ENCODE peak calls at places on chromosomes 3 and 15, in seven cellular contexts. N is neural progenitor cell, I is GM13976, X is GM06990, M is activated B cell treated with CpG ODN at 0.5 μM for 24 hours, E is IMR-90, J is fibroblast of pulmonary artery. Y is an unnamed sample.

GRCh38 chr3:101913173-101913572 is 63.9 kb downstream of the NFKBIZ start:
- DNase-seq in X (no peak), N (no peak), M (no peak), I (no peak), E (peak), J (no peak), Y (peak)

GRCh38 chr15:58330468-58330793 is 101.4 kb upstream of the LIPC start:
- DNase-seq in M (no peak), J (no peak), I (no peak), E (no peak), X (no peak), N (no peak), Y (no peak)

GRCh38 chr3:52636673-52637072 is 49.0 kb downstream of the PBRM1 start:
- DNase-seq in E (no peak), I (no peak), N (no peak), M (no peak), X (no peak), J (no peak), Y (peak)

GRCh38 chr3:25582242-25582641 is 82.5 kb downstream of the TOP2B start:
- DNase-seq in M (no peak), I (no peak), J (peak), E (peak), X (no peak), N (no peak), Y (peak)

GRCh38 chr15:65082303-65082958 is 5.9 kb downstream of the KBTBD13 start:
- DNase-seq in J (no peak), X (no peak), I (no peak), N (peak), M (no peak), E (no peak), Y (no peak)

GRCh38 chr3:195931582-195932273 is 23.4 kb upstream of the TNK2 start:
- DNase-seq in X (no peak), J (no peak), M (no peak), E (no peak), I (no peak), N (no peak), Y (no peak)

GRCh38 chr3:151750678-151751077 is 17.0 kb downstream of the AADACL2 start:
- DNase-seq in X (no peak), N (no peak), J (no peak), I (no peak), E (no peak), M (no peak), Y (no peak)

GRCh38 chr3:59782664-59783063 is 732.8 kb upstream of the CFAP20DC start:
- DNase-seq in E (no peak), J (no peak), I (no peak), X (no peak), N (no peak), M (no peak), Y (peak)

GRCh38 chr3:184429786-184430185 is 49.9 kb downstream of the CHRD start:
- DNase-seq in M (no peak), X (no peak), J (no peak), N (no peak), E (no peak), I (no peak), Y (no peak)

GRCh38 chr3:72337480-72337855 is 510.8 kb downstream of the SHQ1 start:
- DNase-seq in E (no peak), N (no peak), M (no peak), J (no peak), X (no peak), I (no peak), Y (no peak)

GRCh38 chr3:72183489-72183888 is 398.5 kb upstream of the PROK2 start:
- DNase-seq in J (no peak), N (no peak), I (no peak), M (no peak), E (no peak), X (no peak), Y (no peak)

GRCh38 chr15:70140543-70141375 is 43.0 kb upstream of the TLE3 start:
- DNase-seq in E (peak), M (no peak), J (peak), I (peak), X (peak), N (no peak), Y (no peak)

GRCh38 chr3:128378631-128379347 is 87.9 kb downstream of the DNAJB8 start:
- DNase-seq in X (no peak), M (no peak), N (peak), E (peak), J (peak), I (no peak), Y (peak)

GRCh38 chr15:90681480-90681879 is 35.7 kb upstream of the BLM start:
- DNase-seq in J (peak), I (no peak), N (no peak), E (peak), M (no peak), X (no peak), Y (peak)

GRCh38 chr15:27183182-27183581 is 212.2 kb downstream of the GABRG3 start:
- DNase-seq in E (no peak), M (no peak), X (no peak), I (no peak), J (no peak), N (no peak), Y (no peak)

GRCh38 chr15:71559098-71559497 is 251.3 kb upstream of the NR2E3 start:
- DNase-seq in X (no peak), M (no peak), J (peak), N (no peak), I (no peak), E (peak), Y (peak)

GRCh38 chr15:74822233-74822632 is 4.2 kb upstream of the CPLX3 start:
- DNase-seq in M (no peak), J (no peak), I (no peak), X (no peak), N (no peak), E (no peak), Y (no peak)

GRCh38 chr15:74821091-74821789 is 5.2 kb upstream of the CPLX3 start:
- DNase-seq in I (peak), J (no peak), E (no peak), M (peak), X (peak), N (peak), Y (no peak)

GRCh38 chr15:74821790-74822158 is 4.7 kb upstream of the CPLX3 start:
- DNase-seq in N (no peak), E (no peak), I (no peak), J (no peak), X (no peak), M (no peak), Y (no peak)

GRCh38 chr15:74824976-74825375 is 1.5 kb upstream of the CPLX3 start:
- DNase-seq in X (no peak), N (no peak), I (no peak), J (no peak), E (no peak), M (no peak), Y (no peak)

GRCh38 chr15:74823324-74823723 is 3.1 kb upstream of the CPLX3 start:
- DNase-seq in E (no peak), J (no peak), M (no peak), I (no peak), N (no peak), X (no peak), Y (no peak)
- TF ChIP-seq CTCF in E (no peak), J (no peak), M (no peak), I (no peak), N (no peak), X (no peak), Y (no peak)

GRCh38 chr3:45137656-45138181 is 8.5 kb downstream of the CDCP1 start:
- DNase-seq in M (no peak), X (no peak), N (no peak), E (no peak), J (peak), I (no peak), Y (peak)
- TF ChIP-seq CTCF in M (no peak), X (no peak), N (no peak), E (no peak), J (no peak), I (no peak), Y (no peak)

GRCh38 chr3:189144645-189145044 is 27.1 kb upstream of the TPRG1 start:
- DNase-seq in I (no peak), E (peak), J (peak), M (no peak), X (no peak), N (no peak), Y (peak)
- TF ChIP-seq CTCF in I (no peak), E (no peak), J (peak), M (no peak), X (no peak), N (no peak), Y (peak)

GRCh38 chr3:126083913-126084514 is at the start of gene SLC41A3:
- DNase-seq in I (peak), M (peak), N (peak), J (peak), E (peak), X (peak), Y (peak)
- TF ChIP-seq CTCF in I (peak), M (no peak), N (peak), J (peak), E (peak), X (peak), Y (no peak)

GRCh38 chr3:38454179-38454883 is 641 bp downstream of the ACVR2B start:
- DNase-seq in I (peak), M (no peak), J (peak), E (peak), N (peak), X (peak), Y (peak)
- TF ChIP-seq CTCF in I (no peak), M (no peak), J (no peak), E (no peak), N (no peak), X (no peak), Y (no peak)

GRCh38 chr15:88341653-88342052 is 85.1 kb upstream of the NTRK3 start:
- DNase-seq in N (no peak), X (no peak), I (no peak), J (no peak), M (no peak), E (no peak), Y (no peak)

GRCh38 chr15:88342666-88343065 is 86.1 kb upstream of the NTRK3 start:
- DNase-seq in I (no peak), N (no peak), M (no peak), J (no peak), X (no peak), E (no peak), Y (no peak)

GRCh38 chr15:88334436-88334835 is 77.9 kb upstream of the NTRK3 start:
- DNase-seq in N (no peak), M (no peak), J (peak), I (no peak), X (no peak), E (peak), Y (no peak)

GRCh38 chr15:88335074-88335473 is 78.5 kb upstream of the NTRK3 start:
- DNase-seq in J (no peak), N (no peak), X (no peak), I (no peak), E (no peak), M (no peak), Y (no peak)

DNA sequence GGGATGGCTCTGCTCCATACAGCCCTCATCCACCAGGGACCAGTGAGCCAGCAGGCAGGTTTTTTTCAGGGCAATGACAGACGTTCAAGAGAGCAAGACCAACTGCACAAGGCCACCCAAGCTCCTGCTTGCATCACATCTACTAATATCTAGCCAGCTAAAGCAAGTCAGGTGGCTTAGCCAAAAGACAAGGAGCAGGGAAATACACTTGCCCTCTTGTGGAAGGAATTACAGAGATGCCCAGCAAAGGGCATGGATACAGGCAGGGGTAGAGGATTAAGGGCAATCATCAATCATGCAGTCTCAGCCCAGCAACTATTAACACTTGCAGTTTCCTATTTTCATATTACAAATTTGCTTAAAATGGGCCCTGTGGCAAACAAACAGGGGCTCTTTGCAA is 81.5 kb upstream of the NTRK3 start:
- DNase-seq in E (no peak), X (no peak), I (no peak), J (no peak), N (peak), M (no peak), Y (no peak)
- TF ChIP-seq CTCF in E (no peak), X (no peak), I (no peak), J (no peak), N (peak), M (no peak), Y (no peak)

DNA sequence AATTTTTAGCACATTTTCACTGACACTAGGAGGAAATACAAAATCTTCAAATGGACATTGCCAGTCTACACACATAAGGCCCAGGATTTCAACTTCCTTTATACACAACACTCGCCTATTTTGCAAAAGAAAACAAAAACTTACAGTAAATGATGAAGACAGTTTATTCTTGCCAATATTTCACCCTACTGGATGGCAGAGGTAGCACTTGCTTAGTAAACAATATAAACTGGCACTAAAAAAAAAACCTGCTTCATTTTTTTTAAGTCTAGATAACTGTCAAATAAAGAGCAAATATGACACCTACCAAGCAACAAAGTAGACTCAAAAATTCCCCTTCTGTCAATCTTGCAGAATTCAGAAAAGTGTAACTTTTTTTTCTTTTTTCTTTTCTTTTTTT is 204.0 kb downstream of the VPS13C start:
- DNase-seq in X (no peak), J (no peak), E (no peak), N (no peak), M (no peak), I (no peak), Y (no peak)
- TF ChIP-seq CTCF in X (no peak), J (peak), E (no peak), N (no peak), M (no peak), I (no peak), Y (peak)

GRCh38 chr3:182490601-182491485 is 302.5 kb upstream of the ATP11B start:
- DNase-seq in I (no peak), M (no peak), X (no peak), N (peak), E (no peak), J (peak), Y (peak)
- TF ChIP-seq CTCF in I (no peak), M (no peak), X (peak), N (peak), E (no peak), J (peak), Y (peak)

GRCh38 chr3:41448396-41448795 is 249.1 kb downstream of the CTNNB1 start:
- DNase-seq in N (no peak), I (no peak), J (no peak), X (no peak), M (no peak), E (no peak), Y (no peak)
- TF ChIP-seq CTCF in N (no peak), I (no peak), J (no peak), X (peak), M (no peak), E (no peak), Y (no peak)

Y was measured in fibroblast of mammary gland.